ENCODE peak calls at places on chromosome 3, in eight cellular contexts. V is neural progenitor cell, I is heart left ventricle, L is HCT116, X is DND-41, P is psoas muscle, J is Caco-2, W is AG04450. S is an unnamed sample. For H3K27me3 and H3K9me3, the result is how much of the 10 kb centered on the place peaks cover.

GRCh38 chr3:124409650-124410275 is 320.5 kb upstream of the UMPS start:
- DNase-seq in L (no peak), V (no peak), W (peak), P (no peak), J (peak), I (no peak), X (no peak), S (no peak)

GRCh38 chr3:140388525-140388924 is 289.3 kb upstream of the TRIM42 start:
- DNase-seq in X (no peak), P (no peak), I (no peak), V (no peak), J (no peak), L (no peak), W (no peak), S (no peak)

GRCh38 chr3:18300916-18301315 is 124.2 kb downstream of the SATB1 start:
- DNase-seq in W (no peak), V (no peak), L (no peak), I (no peak), J (no peak), X (no peak), P (no peak), S (no peak)

GRCh38 chr3:64122476-64122875 is 99.2 kb upstream of the PSMD6 start:
- DNase-seq in X (no peak), I (no peak), L (no peak), P (no peak), J (no peak), V (no peak), W (no peak), S (no peak)

GRCh38 chr3:149291178-149291577 is 42.3 kb downstream of the TM4SF18 start:
- DNase-seq in J (no peak), V (peak), P (no peak), I (no peak), W (no peak), X (peak), L (no peak), S (no peak)

GRCh38 chr3:125107384-125107783 is 51.6 kb upstream of the HEG1 start:
- DNase-seq in W (no peak), I (no peak), L (no peak), V (no peak), J (no peak), P (no peak), X (no peak), S (no peak)

GRCh38 chr3:156782921-156783320 is 43.2 kb upstream of the LEKR1 start:
- DNase-seq in P (no peak), L (no peak), W (no peak), V (no peak), I (no peak), J (no peak), X (no peak), S (no peak)

GRCh38 chr3:121542924-121543323 is 2.9 kb downstream of the POLQ start:
- DNase-seq in X (no peak), I (no peak), W (no peak), P (no peak), L (no peak), V (no peak), J (no peak), S (no peak)

GRCh38 chr3:118165413-118165812 is 869.2 kb downstream of the IGSF11 start:
- DNase-seq in W (no peak), P (no peak), J (no peak), V (no peak), I (no peak), L (no peak), X (no peak), S (no peak)

GRCh38 chr3:49872801-49873281 is 3.1 kb upstream of the CAMKV start:
- DNase-seq in X (no peak), W (no peak), V (no peak), L (no peak), J (no peak), I (no peak), P (no peak), S (no peak)

GRCh38 chr3:45777111-45777752 is 19.1 kb downstream of the SLC6A20 start:
- DNase-seq in W (no peak), I (no peak), X (no peak), J (peak), L (no peak), P (no peak), V (no peak), S (no peak)
- H3K27me3 ChIP-seq in W (half or more), I (under half), X (under half), J (under half), L (under half), P (under half), V (under half), S (under half)

GRCh38 chr3:170189396-170190256 is 8.1 kb upstream of the PHC3 start:
- DNase-seq in W (no peak), P (no peak), J (no peak), X (no peak), V (no peak), I (no peak), L (no peak), S (no peak)
- TF ChIP-seq CTCF in W (no peak), P (no peak), J (no peak), X (no peak), V (no peak), I (no peak), L (no peak), S (no peak)

GRCh38 chr3:481680-482079 is 285.1 kb downstream of the CHL1 start:
- DNase-seq in I (no peak), W (no peak), J (no peak), X (no peak), L (no peak), V (no peak), P (no peak), S (no peak)

GRCh38 chr3:482479-482878 is 285.9 kb downstream of the CHL1 start:
- DNase-seq in X (no peak), L (no peak), P (no peak), W (no peak), I (no peak), J (no peak), V (no peak), S (no peak)

GRCh38 chr3:492586-493296 is 296.2 kb downstream of the CHL1 start:
- DNase-seq in J (no peak), X (no peak), I (no peak), P (no peak), W (no peak), V (no peak), L (no peak), S (no peak)

GRCh38 chr3:484302-484701 is 287.7 kb downstream of the CHL1 start:
- DNase-seq in P (no peak), W (no peak), V (no peak), X (no peak), L (no peak), I (no peak), J (no peak), S (no peak)

DNA sequence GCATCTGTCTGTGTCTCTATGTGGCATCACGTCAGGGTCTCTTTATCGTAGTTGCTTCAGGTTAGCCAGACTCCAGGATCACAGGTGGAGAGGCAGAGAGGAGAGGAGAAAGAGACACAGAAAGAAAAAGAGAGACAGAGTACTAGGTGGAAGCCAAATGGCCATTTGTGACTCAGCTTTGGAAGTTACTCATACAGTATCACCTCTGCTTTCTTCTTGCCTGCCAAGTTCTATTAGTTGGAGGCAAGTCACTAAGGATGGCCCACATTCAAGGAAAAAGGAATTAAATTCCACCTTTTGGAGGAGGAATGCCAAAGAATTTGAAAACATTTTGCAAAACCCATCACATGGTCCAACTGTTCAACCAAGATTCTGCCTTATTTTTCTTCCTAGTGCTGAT is 291.0 kb downstream of the CHL1 start:
- DNase-seq in J (no peak), W (no peak), P (no peak), V (no peak), X (no peak), L (no peak), I (no peak), S (no peak)
- H3K9me3 ChIP-seq in J (under half), W (under half), P (under half), V (under half), X (under half), L (under half), I (under half), S (under half)

GRCh38 chr3:38650248-38650940 is 907 bp upstream of the SCN5A start:
- DNase-seq in J (no peak), I (no peak), V (no peak), P (no peak), W (no peak), L (no peak), X (no peak), S (no peak)
- H3K27me3 ChIP-seq in J (under half), I (under half), V (half or more), P (under half), W (under half), L (under half), X (under half), S (under half)

GRCh38 chr3:30139283-30139682 is 467.1 kb upstream of the TGFBR2 start:
- DNase-seq in I (no peak), L (no peak), P (no peak), W (no peak), J (no peak), V (no peak), X (no peak), S (no peak)

GRCh38 chr3:30131171-30131570 is 475.2 kb upstream of the TGFBR2 start:
- DNase-seq in L (no peak), V (no peak), P (no peak), I (no peak), W (no peak), X (no peak), J (no peak), S (no peak)

GRCh38 chr3:30140356-30140755 is 466.0 kb upstream of the TGFBR2 start:
- DNase-seq in X (no peak), V (no peak), W (no peak), P (no peak), J (no peak), I (no peak), L (no peak), S (no peak)

GRCh38 chr3:30130391-30130790 is 476.0 kb upstream of the TGFBR2 start:
- DNase-seq in X (no peak), I (no peak), W (no peak), V (no peak), L (no peak), J (no peak), P (no peak), S (no peak)

GRCh38 chr3:30135190-30135589 is 471.2 kb upstream of the TGFBR2 start:
- DNase-seq in W (no peak), V (no peak), X (no peak), I (no peak), J (no peak), L (no peak), P (no peak), S (no peak)
- TF ChIP-seq CTCF in W (no peak), V (peak), X (no peak), I (peak), J (no peak), L (peak), P (no peak), S (no peak)

S was measured in transverse colon.